ENCODE peak calls at places on chromosomes 5 and 9, in seven cellular contexts. P, X, B, T, R, U and L are unnamed samples.

GRCh38 chr9:138078846-138079245 is 201.3 kb downstream of the CACNA1B start:
- DNase-seq in X (no peak), P (no peak), T (no peak), R (no peak), U (no peak), B (no peak), L (no peak)

GRCh38 chr9:104914458-104914857 is 13.5 kb downstream of the ABCA1 start:
- DNase-seq in R (no peak), T (no peak), B (no peak), P (no peak), X (no peak), U (no peak), L (no peak)

GRCh38 chr5:176320577-176320976 is 41.0 kb downstream of the KIAA1191 start:
- DNase-seq in B (no peak), R (no peak), T (no peak), P (no peak), X (no peak), U (no peak), L (no peak)

GRCh38 chr5:143036146-143036927 is 266.2 kb downstream of the ARHGAP26 start:
- DNase-seq in B (no peak), X (no peak), T (no peak), U (no peak), R (no peak), P (no peak), L (no peak)

GRCh38 chr9:136950656-136951030 is 1.4 kb upstream of the LCN12 start:
- DNase-seq in P (no peak), R (no peak), X (no peak), T (peak; percentile 38), B (no peak), U (no peak), L (no peak)

GRCh38 chr5:143435207-143435657 is 31.7 kb upstream of the NR3C1 start:
- DNase-seq in X (no peak), B (no peak), T (no peak), P (no peak), U (no peak), R (no peak), L (no peak)

GRCh38 chr9:130482463-130482862 is 37.7 kb downstream of the ASS1 start:
- DNase-seq in P (no peak), R (no peak), U (no peak), X (no peak), B (peak; percentile 13), T (no peak), L (no peak)

GRCh38 chr9:101235105-101235866 is 149.5 kb downstream of the BAAT start:
- DNase-seq in B (peak; percentile 57), T (no peak), U (no peak), R (no peak), X (no peak), P (no peak), L (peak; percentile 17)

GRCh38 chr5:101679816-101680215 is 616.3 kb downstream of the SLCO4C1 start:
- DNase-seq in U (no peak), T (no peak), B (no peak), R (no peak), X (no peak), P (no peak), L (peak; percentile 68)

GRCh38 chr5:100838048-100838473 is 65.0 kb downstream of the ST8SIA4 start:
- DNase-seq in X (no peak), B (no peak), R (no peak), T (no peak), P (no peak), U (no peak), L (no peak)

GRCh38 chr5:1521054-1521453 is 2.7 kb downstream of the LPCAT1 start:
- DNase-seq in T (no peak), R (no peak), U (no peak), B (no peak), P (no peak), X (no peak), L (no peak)

GRCh38 chr9:33189331-33189731 is 22.2 kb upstream of the B4GALT1 start:
- DNase-seq in X (no peak), T (no peak), P (no peak), R (no peak), U (no peak), B (no peak), L (no peak)

GRCh38 chr9:37669232-37669631 is 18.5 kb downstream of the FRMPD1 start:
- DNase-seq in T (no peak), R (no peak), B (no peak), U (no peak), X (no peak), P (no peak), L (peak; percentile 16)

GRCh38 chr9:134689320-134690181 is 47.9 kb downstream of the COL5A1 start:
- DNase-seq in R (peak; percentile 82), X (peak; percentile 77), B (peak; percentile 67), T (peak; percentile 76), U (peak; percentile 76), P (peak; percentile 52), L (no peak)

GRCh38 chr5:150254363-150255154 is 35.0 kb downstream of the CAMK2A start:
- DNase-seq in T (no peak), X (no peak), U (no peak), P (no peak), R (no peak), B (peak; percentile 40), L (no peak)

GRCh38 chr9:91740713-91741112 is 209.3 kb downstream of the ROR2 start:
- DNase-seq in U (no peak), T (no peak), B (no peak), R (no peak), P (no peak), X (peak; percentile 80), L (no peak)

GRCh38 chr9:76218868-76219462 is 175.3 kb downstream of the RFK start:
- DNase-seq in U (no peak), T (no peak), X (no peak), P (no peak), R (no peak), B (no peak), L (no peak)

GRCh38 chr5:143110591-143110990 is 292.9 kb downstream of the NR3C1 start:
- DNase-seq in R (no peak), U (no peak), B (no peak), X (no peak), T (no peak), P (no peak), L (no peak)

GRCh38 chr9:89353989-89354388 is 35.7 kb downstream of the SECISBP2 start:
- DNase-seq in X (no peak), T (no peak), P (no peak), U (no peak), R (peak; percentile 15), B (no peak), L (no peak)

GRCh38 chr5:141355641-141356040 is 820 bp downstream of the PCDHGA4 start:
- DNase-seq in P (no peak), U (no peak), X (no peak), B (no peak), T (no peak), R (no peak), L (no peak)

GRCh38 chr5:141359790-141360426 is at the start of gene PCDHGB2:
- DNase-seq in T (no peak), B (peak; percentile 3), P (no peak), R (no peak), X (no peak), U (no peak), L (no peak)

GRCh38 chr5:141356133-141356532 is 1.3 kb downstream of the PCDHGA4 start:
- DNase-seq in X (no peak), R (no peak), T (no peak), P (no peak), B (no peak), U (no peak), L (no peak)

GRCh38 chr5:141354900-141355469 is at the start of gene PCDHGA4:
- DNase-seq in R (no peak), U (no peak), P (no peak), T (no peak), X (no peak), B (no peak), L (no peak)

GRCh38 chr5:141356950-141357349 is 2.1 kb downstream of the PCDHGA4 start:
- DNase-seq in R (no peak), B (no peak), U (no peak), T (no peak), X (no peak), P (no peak), L (no peak)
- H3K4me1 ChIP-seq in R (no peaks in the 10 kb centered on the region), B (no peaks in the 10 kb centered on the region), U (no peaks in the 10 kb centered on the region), T (peaks cover 9% of the 10 kb centered on the region), X (no peaks in the 10 kb centered on the region), P (no peaks in the 10 kb centered on the region), L (no peaks in the 10 kb centered on the region)

DNA sequence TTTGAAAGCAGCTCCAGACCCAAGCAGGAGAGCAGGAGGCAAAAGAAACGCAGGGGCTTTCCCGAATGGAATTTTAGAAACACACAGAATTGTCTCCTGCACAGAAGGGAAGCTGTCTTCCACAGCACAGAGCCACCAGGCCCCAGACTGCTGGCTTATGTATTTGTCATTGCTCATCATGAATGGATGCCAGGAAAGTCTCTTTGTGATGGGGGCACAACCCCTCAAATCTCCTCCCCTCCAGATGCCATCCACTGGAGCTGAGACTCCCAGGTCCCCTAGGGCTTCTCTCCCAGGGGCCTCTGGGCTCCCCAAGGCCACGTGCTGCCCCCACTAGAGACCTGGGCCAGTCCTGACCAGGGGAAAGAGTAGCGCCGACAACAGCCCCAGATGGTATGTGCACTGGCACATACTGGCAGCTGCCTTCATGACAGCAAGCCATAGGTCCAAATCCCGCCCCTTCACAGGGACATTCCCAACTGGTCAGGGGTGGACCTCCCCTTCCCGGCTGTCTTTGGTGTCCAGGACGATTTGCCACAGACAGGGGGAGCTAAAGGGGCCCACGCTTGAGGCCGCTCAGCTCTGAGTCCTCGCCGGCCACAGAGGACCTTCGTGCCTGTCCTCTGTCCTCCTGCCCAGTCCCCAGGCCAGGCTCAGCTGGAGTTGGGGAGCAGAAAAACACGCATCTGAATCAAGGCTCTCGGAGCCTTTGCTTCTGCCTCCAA is 127.8 kb downstream of the KCNIP1 start:
- DNase-seq in R (peak; percentile 74), B (peak; percentile 65), U (peak; percentile 45), X (no peak), T (peak; percentile 28), P (no peak), L (no peak)
- TF ChIP-seq CTCF in R (no peak), B (peak; percentile 30), U (peak; percentile 50), X (no peak), T (peak; percentile 38), P (no peak), L (no peak)

DNA sequence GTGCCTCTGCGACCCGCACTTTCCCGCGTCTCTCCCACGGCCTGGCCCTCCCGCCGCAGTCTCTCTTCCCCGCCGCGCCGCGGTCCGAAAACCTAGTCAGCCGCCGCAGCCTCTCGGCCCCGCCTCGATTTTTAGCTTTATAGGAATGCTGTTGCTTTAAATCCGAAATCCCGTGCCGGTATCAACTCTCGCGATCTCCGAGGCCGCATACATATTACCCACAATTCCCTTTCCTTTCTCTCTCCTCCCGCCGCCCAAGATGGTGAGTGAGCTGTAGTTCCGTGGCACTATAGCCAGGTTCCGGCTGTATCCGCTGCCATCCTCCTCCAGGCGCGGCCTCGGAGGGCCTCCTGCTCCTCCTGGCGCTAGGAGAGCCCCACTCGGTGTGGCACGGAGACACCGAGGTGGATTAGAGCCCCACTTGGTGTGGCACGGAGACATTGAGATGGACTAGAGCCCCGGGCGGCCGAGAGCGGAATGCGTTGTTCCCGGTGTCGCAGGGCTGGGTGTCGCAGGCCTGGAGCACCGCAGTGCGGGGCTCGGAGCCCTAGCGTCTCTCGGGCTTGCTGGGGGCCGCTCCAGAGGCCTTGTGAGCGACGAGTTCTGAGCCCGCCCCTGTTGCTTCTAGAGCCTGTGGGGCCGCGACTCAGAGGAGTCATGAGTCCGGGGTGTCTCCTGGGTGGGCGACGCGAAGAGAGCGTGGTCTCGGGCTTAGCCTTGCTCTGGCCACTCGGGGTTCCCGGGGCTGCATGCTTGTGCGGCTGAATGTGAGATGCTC is at the start of the genes MED22 and RPL7A:
- DNase-seq in X (peak; percentile 94), P (peak; percentile 94), B (peak; percentile 97), T (peak; percentile 91), R (peak; percentile 90), U (peak; percentile 95), L (peak; percentile 91)
- H3K4me1 ChIP-seq in X (peaks cover 15% of the 10 kb centered on the region), P (peaks cover 19% of the 10 kb centered on the region), B (peaks cover 3% of the 10 kb centered on the region), T (peaks cover 30% of the 10 kb centered on the region), R (peaks cover 19% of the 10 kb centered on the region), U (no peaks in the 10 kb centered on the region), L (no peaks in the 10 kb centered on the region)

GRCh38 chr5:92222449-92222848 is 839.3 kb upstream of the ARRDC3 start:
- DNase-seq in R (no peak), B (no peak), X (no peak), T (no peak), U (no peak), P (no peak), L (no peak)
- TF ChIP-seq CTCF in R (no peak), B (no peak), X (no peak), T (no peak), U (peak; percentile 48), P (no peak), L (no peak)